ENCODE peak calls at places on chromosomes 3 and 15, in four cellular contexts. C, V, E and P are unnamed samples.

GRCh38 chr3:42451546-42452230 is 41.3 kb upstream of the LYZL4 start:
- DNase-seq in E (no peak), C (no peak), V (no peak), P (no peak)

GRCh38 chr3:131602011-131602779 is 99.4 kb upstream of the MRPL3 start:
- DNase-seq in V (no peak), E (peak), C (no peak), P (no peak)

GRCh38 chr3:47276558-47276957 is 6.0 kb downstream of the KIF9 start:
- DNase-seq in V (no peak), C (no peak), E (no peak), P (no peak)

GRCh38 chr15:75043509-75044257 is 20.3 kb downstream of the PPCDC start:
- DNase-seq in E (peak), V (peak), C (peak), P (no peak)

GRCh38 chr15:52485290-52485689 is 43.4 kb downstream of the MYO5A start:
- DNase-seq in V (no peak), C (no peak), E (no peak), P (no peak)

GRCh38 chr15:59274126-59274970 is 67.7 kb downstream of the LDHAL6B start:
- DNase-seq in V (no peak), C (no peak), E (no peak), P (no peak)

GRCh38 chr15:40241305-40242215 is 2.7 kb downstream of the PAK6 start:
- DNase-seq in V (no peak), C (no peak), E (peak), P (no peak)

GRCh38 chr15:101071651-101072050 is 152.5 kb downstream of the LRRK1 start:
- DNase-seq in V (no peak), C (no peak), E (no peak), P (no peak)

GRCh38 chr3:50154840-50155490 is at the start of gene SEMA3F:
- DNase-seq in V (no peak), C (peak), E (peak), P (peak)

GRCh38 chr15:53976844-53977392 is 1.3 kb upstream of the UNC13C start:
- DNase-seq in E (no peak), V (no peak), C (peak), P (peak)

GRCh38 chr15:100042558-100042957 is 299.2 kb downstream of the ADAMTS17 start:
- DNase-seq in V (no peak), E (no peak), C (no peak), P (no peak)

GRCh38 chr3:192833177-192833890 is 84.3 kb downstream of the MB21D2 start:
- DNase-seq in E (no peak), C (no peak), V (no peak), P (no peak)

GRCh38 chr3:12994607-12995388 is 78.4 kb downstream of the IQSEC1 start:
- DNase-seq in V (no peak), E (peak), C (peak), P (peak)

GRCh38 chr3:126345231-126345630 is 12.0 kb downstream of the KLF15 start:
- DNase-seq in C (no peak), E (no peak), V (no peak), P (no peak)

GRCh38 chr3:40254898-40255297 is 54.6 kb upstream of the EIF1B start:
- DNase-seq in V (no peak), E (no peak), C (no peak), P (no peak)

GRCh38 chr3:69541059-69541471 is 155.2 kb upstream of the FRMD4B start:
- DNase-seq in E (no peak), V (no peak), C (no peak), P (no peak)

GRCh38 chr3:69543080-69543429 is 157.2 kb upstream of the FRMD4B start:
- DNase-seq in C (no peak), E (no peak), V (no peak), P (no peak)

GRCh38 chr3:69542265-69543079 is 156.6 kb upstream of the FRMD4B start:
- DNase-seq in E (no peak), C (no peak), V (no peak), P (peak)

GRCh38 chr3:69536306-69537020 is 150.6 kb upstream of the FRMD4B start:
- DNase-seq in C (no peak), V (no peak), E (no peak), P (no peak)

DNA sequence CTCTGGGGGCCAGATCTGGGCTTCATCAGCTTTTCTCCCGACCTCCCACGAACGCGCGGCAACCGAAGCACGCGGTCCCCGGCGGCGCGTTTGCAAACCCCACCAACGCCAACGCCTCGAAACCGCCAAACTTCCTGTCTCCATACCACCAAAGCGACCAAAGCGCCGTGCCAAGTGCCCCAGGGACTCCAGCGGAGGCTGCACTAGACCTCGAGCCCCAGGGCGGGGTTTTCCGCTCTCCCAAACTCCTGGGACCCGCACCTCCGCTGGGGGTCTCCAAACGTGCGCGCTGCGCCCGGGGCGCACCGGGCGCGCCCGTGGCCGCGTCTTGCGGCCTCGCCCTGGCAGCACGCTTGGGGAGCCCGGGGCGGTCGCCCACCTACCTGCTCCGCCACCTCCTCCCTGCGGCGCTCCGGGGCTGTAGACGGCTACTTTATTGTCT is 156.0 kb upstream of the FRMD4B start:
- DNase-seq in C (no peak), E (no peak), V (no peak), P (peak)
- TF ChIP-seq FOXK2 in C (no peak), E (no peak), V (no peak), P (no peak)

GRCh38 chr3:17466028-17466427 is 276.4 kb downstream of the TBC1D5 start:
- DNase-seq in C (no peak), E (no peak), V (no peak), P (no peak)

GRCh38 chr3:17473761-17474160 is 268.7 kb downstream of the TBC1D5 start:
- DNase-seq in E (no peak), C (no peak), V (no peak), P (no peak)

GRCh38 chr3:17469520-17469919 is 272.9 kb downstream of the TBC1D5 start:
- DNase-seq in V (no peak), E (no peak), C (no peak), P (no peak)

DNA sequence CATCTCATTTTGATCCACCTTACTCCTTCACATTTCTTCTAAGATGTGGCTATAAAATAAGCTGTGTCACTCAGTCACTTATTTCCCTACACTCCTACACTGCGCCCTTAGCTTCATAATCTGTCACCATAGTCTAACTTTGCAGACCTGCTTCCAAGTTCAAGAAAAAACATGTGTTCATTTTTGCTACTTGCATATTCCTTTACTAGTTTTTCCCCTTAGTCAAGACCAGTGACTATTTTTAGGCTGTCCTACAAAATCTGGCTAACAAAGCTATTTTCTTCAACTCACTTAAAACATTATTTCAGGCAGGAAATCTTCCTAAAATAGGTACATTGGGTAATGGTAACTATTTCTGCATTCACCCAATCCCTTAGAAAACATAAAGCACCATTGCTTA is 272.5 kb downstream of the TBC1D5 start:
- DNase-seq in E (no peak), C (no peak), V (no peak), P (no peak)
- TF ChIP-seq TARDBP in E (no peak), C (no peak), V (no peak), P (no peak)

GRCh38 chr3:64234571-64234970 is 9.3 kb upstream of the PRICKLE2 start:
- DNase-seq in E (no peak), C (no peak), V (no peak), P (no peak)
- TF ChIP-seq BHLHE40 in E (no peak), C (no peak), V (no peak), P (no peak)

GRCh38 chr3:45330500-45331295 is 57.7 kb upstream of the LARS2 start:
- DNase-seq in V (no peak), C (no peak), E (no peak), P (no peak)
- TF ChIP-seq FOXK2 in V (no peak), C (no peak), E (no peak), P (no peak)

GRCh38 chr3:57787867-57788623 is 31.9 kb downstream of the SLMAP start:
- DNase-seq in E (peak), C (no peak), V (peak), P (no peak)

GRCh38 chr3:57792198-57792597 is 36.1 kb downstream of the SLMAP start:
- DNase-seq in V (no peak), E (no peak), C (no peak), P (no peak)

GRCh38 chr3:57788624-57789018 is 32.5 kb downstream of the SLMAP start:
- DNase-seq in V (no peak), C (no peak), E (peak), P (no peak)

GRCh38 chr3:57793737-57794187 is 37.7 kb downstream of the SLMAP start:
- DNase-seq in E (no peak), C (no peak), V (no peak), P (no peak)

GRCh38 chr3:57791245-57791644 is 35.1 kb downstream of the SLMAP start:
- DNase-seq in E (peak), V (no peak), C (peak), P (no peak)
- TF ChIP-seq TARDBP in E (no peak), V (no peak), C (no peak), P (no peak)

GRCh38 chr15:32130823-32131222 is 100.5 kb downstream of the CHRNA7 start:
- DNase-seq in C (no peak), V (no peak), E (no peak), P (no peak)
- TF ChIP-seq BHLHE40 in C (no peak), V (no peak), E (no peak), P (no peak)

DNA sequence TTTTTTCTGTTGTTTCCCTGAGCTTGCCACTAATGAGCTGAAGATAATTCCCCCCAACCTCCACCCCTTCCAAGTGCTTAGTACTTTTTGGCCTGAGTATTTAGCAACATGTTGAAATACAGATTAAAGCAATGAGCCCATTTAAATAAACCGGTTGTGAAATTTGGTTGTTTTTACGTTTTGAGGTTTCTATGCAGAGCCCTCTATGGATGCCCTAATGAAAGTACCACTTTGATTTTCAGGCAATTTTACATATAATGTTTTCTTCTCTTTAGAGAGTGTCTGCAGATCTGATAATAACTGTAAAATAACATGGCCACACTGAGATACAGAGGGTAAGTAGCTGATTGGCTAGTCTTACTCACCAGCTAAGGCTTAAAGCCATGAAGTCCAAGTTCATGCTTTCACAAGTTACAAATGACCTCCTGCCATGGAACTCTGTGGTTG is 139.4 kb upstream of the SLC7A14 start:
- DNase-seq in E (peak), C (no peak), V (no peak), P (no peak)
- TF ChIP-seq FOXK2 in E (no peak), C (no peak), V (no peak), P (no peak)

GRCh38 chr3:15361494-15362214 is 29.3 kb upstream of the SH3BP5 start:
- DNase-seq in E (no peak), V (peak), C (no peak), P (no peak)
- TF ChIP-seq TARDBP in E (no peak), V (no peak), C (no peak), P (no peak)